ENCODE peak calls at places on chromosomes 6 and 20, in ten cellular contexts. One of them, this sample, is unnamed.

GRCh38 chr6:139406577-139407343 is 32.3 kb upstream of the CITED2 start:
- DNase-seq in stimulated activated CD4-positive, alpha-beta T cell treated with anti-CD3 and anti-CD28 coated beads, Interleukin-12 subunit alpha, Interleukin-12 subunit beta, amount 100 ng/mL, for 4 hours: no peak
- DNase-seq in GM13976: no peak
- DNase-seq in stimulated activated CD8-positive, alpha-beta memory T cell treated with anti-CD3 and anti-CD28 coated beads, Interleukin-15, amount 100 ng/mL, for 48 hours: no peak
- DNase-seq in T-cell: no peak
- DNase-seq in AG20443: no peak
- DNase-seq in brain microvascular endothelial cell: no peak
- DNase-seq in anterior cingulate cortex: no peak
- DNase-seq in activated CD4-positive, alpha-beta T cell treated with anti-CD3 and anti-CD28 coated beads, Interleukin-2, amount 50 U/mL, for 1 hour: no peak
- DNase-seq in putamen: no peak
- DNase-seq in this sample: peak

GRCh38 chr6:152173957-152174356 is 366.5 kb downstream of the ESR1 start:
- DNase-seq in AG20443: no peak
- DNase-seq in putamen: no peak
- DNase-seq in GM13976: no peak
- DNase-seq in T-cell: no peak
- DNase-seq in brain microvascular endothelial cell: no peak
- DNase-seq in activated CD4-positive, alpha-beta T cell treated with anti-CD3 and anti-CD28 coated beads, Interleukin-2, amount 50 U/mL, for 1 hour: no peak
- DNase-seq in stimulated activated CD4-positive, alpha-beta T cell treated with anti-CD3 and anti-CD28 coated beads, Interleukin-12 subunit alpha, Interleukin-12 subunit beta, amount 100 ng/mL, for 4 hours: no peak
- DNase-seq in anterior cingulate cortex: no peak
- DNase-seq in stimulated activated CD8-positive, alpha-beta memory T cell treated with anti-CD3 and anti-CD28 coated beads, Interleukin-15, amount 100 ng/mL, for 48 hours: no peak
- DNase-seq in this sample: no peak

GRCh38 chr6:43916091-43916923 is 146.3 kb downstream of the VEGFA start:
- DNase-seq in stimulated activated CD4-positive, alpha-beta T cell treated with anti-CD3 and anti-CD28 coated beads, Interleukin-12 subunit alpha, Interleukin-12 subunit beta, amount 100 ng/mL, for 4 hours: no peak
- DNase-seq in AG20443: peak
- DNase-seq in GM13976: no peak
- DNase-seq in stimulated activated CD8-positive, alpha-beta memory T cell treated with anti-CD3 and anti-CD28 coated beads, Interleukin-15, amount 100 ng/mL, for 48 hours: no peak
- DNase-seq in brain microvascular endothelial cell: no peak
- DNase-seq in activated CD4-positive, alpha-beta T cell treated with anti-CD3 and anti-CD28 coated beads, Interleukin-2, amount 50 U/mL, for 1 hour: no peak
- DNase-seq in putamen: no peak
- DNase-seq in T-cell: no peak
- DNase-seq in anterior cingulate cortex: no peak
- DNase-seq in this sample: no peak

GRCh38 chr20:36154696-36155628 is at the start of gene EPB41L1:
- DNase-seq in stimulated activated CD8-positive, alpha-beta memory T cell treated with anti-CD3 and anti-CD28 coated beads, Interleukin-15, amount 100 ng/mL, for 48 hours: no peak
- DNase-seq in AG20443: peak
- DNase-seq in stimulated activated CD4-positive, alpha-beta T cell treated with anti-CD3 and anti-CD28 coated beads, Interleukin-12 subunit alpha, Interleukin-12 subunit beta, amount 100 ng/mL, for 4 hours: no peak
- DNase-seq in GM13976: peak
- DNase-seq in anterior cingulate cortex: no peak
- DNase-seq in putamen: peak
- DNase-seq in brain microvascular endothelial cell: no peak
- DNase-seq in T-cell: peak
- DNase-seq in activated CD4-positive, alpha-beta T cell treated with anti-CD3 and anti-CD28 coated beads, Interleukin-2, amount 50 U/mL, for 1 hour: no peak
- DNase-seq in this sample: peak

GRCh38 chr6:42979523-42980177 is 669 bp upstream of the PEX6 start:
- DNase-seq in stimulated activated CD8-positive, alpha-beta memory T cell treated with anti-CD3 and anti-CD28 coated beads, Interleukin-15, amount 100 ng/mL, for 48 hours: no peak
- DNase-seq in T-cell: no peak
- DNase-seq in AG20443: peak
- DNase-seq in anterior cingulate cortex: no peak
- DNase-seq in brain microvascular endothelial cell: peak
- DNase-seq in GM13976: no peak
- DNase-seq in activated CD4-positive, alpha-beta T cell treated with anti-CD3 and anti-CD28 coated beads, Interleukin-2, amount 50 U/mL, for 1 hour: no peak
- DNase-seq in stimulated activated CD4-positive, alpha-beta T cell treated with anti-CD3 and anti-CD28 coated beads, Interleukin-12 subunit alpha, Interleukin-12 subunit beta, amount 100 ng/mL, for 4 hours: no peak
- DNase-seq in putamen: no peak
- DNase-seq in this sample: peak

GRCh38 chr20:49508435-49509199 is 26.1 kb upstream of the KCNB1 start:
- DNase-seq in GM13976: peak
- DNase-seq in brain microvascular endothelial cell: peak
- DNase-seq in putamen: peak
- DNase-seq in anterior cingulate cortex: no peak
- DNase-seq in stimulated activated CD4-positive, alpha-beta T cell treated with anti-CD3 and anti-CD28 coated beads, Interleukin-12 subunit alpha, Interleukin-12 subunit beta, amount 100 ng/mL, for 4 hours: no peak
- DNase-seq in T-cell: no peak
- DNase-seq in AG20443: peak
- DNase-seq in stimulated activated CD8-positive, alpha-beta memory T cell treated with anti-CD3 and anti-CD28 coated beads, Interleukin-15, amount 100 ng/mL, for 48 hours: no peak
- DNase-seq in activated CD4-positive, alpha-beta T cell treated with anti-CD3 and anti-CD28 coated beads, Interleukin-2, amount 50 U/mL, for 1 hour: no peak
- DNase-seq in this sample: peak

GRCh38 chr6:113995632-113996031 is 24.7 kb upstream of the HDAC2 start:
- DNase-seq in anterior cingulate cortex: no peak
- DNase-seq in brain microvascular endothelial cell: peak
- DNase-seq in AG20443: peak
- DNase-seq in T-cell: no peak
- DNase-seq in stimulated activated CD4-positive, alpha-beta T cell treated with anti-CD3 and anti-CD28 coated beads, Interleukin-12 subunit alpha, Interleukin-12 subunit beta, amount 100 ng/mL, for 4 hours: no peak
- DNase-seq in GM13976: no peak
- DNase-seq in stimulated activated CD8-positive, alpha-beta memory T cell treated with anti-CD3 and anti-CD28 coated beads, Interleukin-15, amount 100 ng/mL, for 48 hours: no peak
- DNase-seq in putamen: peak
- DNase-seq in activated CD4-positive, alpha-beta T cell treated with anti-CD3 and anti-CD28 coated beads, Interleukin-2, amount 50 U/mL, for 1 hour: no peak
- DNase-seq in this sample: peak

GRCh38 chr6:113203135-113203534 is 654.0 kb upstream of the MARCKS start:
- DNase-seq in putamen: no peak
- DNase-seq in stimulated activated CD8-positive, alpha-beta memory T cell treated with anti-CD3 and anti-CD28 coated beads, Interleukin-15, amount 100 ng/mL, for 48 hours: no peak
- DNase-seq in brain microvascular endothelial cell: no peak
- DNase-seq in stimulated activated CD4-positive, alpha-beta T cell treated with anti-CD3 and anti-CD28 coated beads, Interleukin-12 subunit alpha, Interleukin-12 subunit beta, amount 100 ng/mL, for 4 hours: no peak
- DNase-seq in activated CD4-positive, alpha-beta T cell treated with anti-CD3 and anti-CD28 coated beads, Interleukin-2, amount 50 U/mL, for 1 hour: no peak
- DNase-seq in anterior cingulate cortex: no peak
- DNase-seq in AG20443: no peak
- DNase-seq in T-cell: no peak
- DNase-seq in GM13976: no peak
- DNase-seq in this sample: peak

GRCh38 chr6:30819287-30819917 is 64.9 kb upstream of the DDR1 start:
- DNase-seq in GM13976: no peak
- DNase-seq in T-cell: no peak
- DNase-seq in brain microvascular endothelial cell: no peak
- DNase-seq in AG20443: no peak
- DNase-seq in putamen: no peak
- DNase-seq in stimulated activated CD4-positive, alpha-beta T cell treated with anti-CD3 and anti-CD28 coated beads, Interleukin-12 subunit alpha, Interleukin-12 subunit beta, amount 100 ng/mL, for 4 hours: peak
- DNase-seq in anterior cingulate cortex: no peak
- DNase-seq in stimulated activated CD8-positive, alpha-beta memory T cell treated with anti-CD3 and anti-CD28 coated beads, Interleukin-15, amount 100 ng/mL, for 48 hours: peak
- DNase-seq in activated CD4-positive, alpha-beta T cell treated with anti-CD3 and anti-CD28 coated beads, Interleukin-2, amount 50 U/mL, for 1 hour: no peak
- DNase-seq in this sample: no peak

GRCh38 chr6:30013296-30013922 is 47.7 kb upstream of the POLR1H start:
- DNase-seq in anterior cingulate cortex: no peak
- DNase-seq in stimulated activated CD8-positive, alpha-beta memory T cell treated with anti-CD3 and anti-CD28 coated beads, Interleukin-15, amount 100 ng/mL, for 48 hours: no peak
- DNase-seq in AG20443: peak
- DNase-seq in brain microvascular endothelial cell: no peak
- DNase-seq in activated CD4-positive, alpha-beta T cell treated with anti-CD3 and anti-CD28 coated beads, Interleukin-2, amount 50 U/mL, for 1 hour: peak
- DNase-seq in GM13976: peak
- DNase-seq in putamen: no peak
- DNase-seq in stimulated activated CD4-positive, alpha-beta T cell treated with anti-CD3 and anti-CD28 coated beads, Interleukin-12 subunit alpha, Interleukin-12 subunit beta, amount 100 ng/mL, for 4 hours: peak
- DNase-seq in T-cell: no peak
- DNase-seq in this sample: peak

GRCh38 chr6:126761854-126762253 is 356.6 kb upstream of the RSPO3 start:
- DNase-seq in GM13976: no peak
- DNase-seq in stimulated activated CD4-positive, alpha-beta T cell treated with anti-CD3 and anti-CD28 coated beads, Interleukin-12 subunit alpha, Interleukin-12 subunit beta, amount 100 ng/mL, for 4 hours: no peak
- DNase-seq in activated CD4-positive, alpha-beta T cell treated with anti-CD3 and anti-CD28 coated beads, Interleukin-2, amount 50 U/mL, for 1 hour: no peak
- DNase-seq in AG20443: no peak
- DNase-seq in anterior cingulate cortex: no peak
- DNase-seq in brain microvascular endothelial cell: no peak
- DNase-seq in T-cell: no peak
- DNase-seq in putamen: no peak
- DNase-seq in stimulated activated CD8-positive, alpha-beta memory T cell treated with anti-CD3 and anti-CD28 coated beads, Interleukin-15, amount 100 ng/mL, for 48 hours: no peak
- DNase-seq in this sample: no peak

GRCh38 chr6:42428326-42429041 is 23.2 kb downstream of the TRERF1 start:
- DNase-seq in AG20443: peak
- DNase-seq in stimulated activated CD4-positive, alpha-beta T cell treated with anti-CD3 and anti-CD28 coated beads, Interleukin-12 subunit alpha, Interleukin-12 subunit beta, amount 100 ng/mL, for 4 hours: peak
- DNase-seq in GM13976: peak
- DNase-seq in stimulated activated CD8-positive, alpha-beta memory T cell treated with anti-CD3 and anti-CD28 coated beads, Interleukin-15, amount 100 ng/mL, for 48 hours: no peak
- DNase-seq in brain microvascular endothelial cell: no peak
- DNase-seq in T-cell: peak
- DNase-seq in putamen: no peak
- DNase-seq in activated CD4-positive, alpha-beta T cell treated with anti-CD3 and anti-CD28 coated beads, Interleukin-2, amount 50 U/mL, for 1 hour: peak
- DNase-seq in anterior cingulate cortex: no peak
- DNase-seq in this sample: no peak

GRCh38 chr6:105898286-105898685 is 187.8 kb upstream of the PRDM1 start:
- DNase-seq in GM13976: no peak
- DNase-seq in brain microvascular endothelial cell: peak
- DNase-seq in T-cell: no peak
- DNase-seq in stimulated activated CD8-positive, alpha-beta memory T cell treated with anti-CD3 and anti-CD28 coated beads, Interleukin-15, amount 100 ng/mL, for 48 hours: no peak
- DNase-seq in AG20443: peak
- DNase-seq in stimulated activated CD4-positive, alpha-beta T cell treated with anti-CD3 and anti-CD28 coated beads, Interleukin-12 subunit alpha, Interleukin-12 subunit beta, amount 100 ng/mL, for 4 hours: no peak
- DNase-seq in activated CD4-positive, alpha-beta T cell treated with anti-CD3 and anti-CD28 coated beads, Interleukin-2, amount 50 U/mL, for 1 hour: no peak
- DNase-seq in anterior cingulate cortex: no peak
- DNase-seq in putamen: no peak
- DNase-seq in this sample: no peak

GRCh38 chr6:24323632-24324337 is 34.1 kb downstream of the DCDC2 start:
- DNase-seq in brain microvascular endothelial cell: no peak
- DNase-seq in stimulated activated CD4-positive, alpha-beta T cell treated with anti-CD3 and anti-CD28 coated beads, Interleukin-12 subunit alpha, Interleukin-12 subunit beta, amount 100 ng/mL, for 4 hours: no peak
- DNase-seq in T-cell: no peak
- DNase-seq in activated CD4-positive, alpha-beta T cell treated with anti-CD3 and anti-CD28 coated beads, Interleukin-2, amount 50 U/mL, for 1 hour: no peak
- DNase-seq in anterior cingulate cortex: no peak
- DNase-seq in AG20443: no peak
- DNase-seq in stimulated activated CD8-positive, alpha-beta memory T cell treated with anti-CD3 and anti-CD28 coated beads, Interleukin-15, amount 100 ng/mL, for 48 hours: no peak
- DNase-seq in putamen: no peak
- DNase-seq in GM13976: no peak
- DNase-seq in this sample: peak

GRCh38 chr6:43702522-43703440 is 15.2 kb upstream of the MRPS18A start:
- DNase-seq in anterior cingulate cortex: no peak
- DNase-seq in T-cell: no peak
- DNase-seq in activated CD4-positive, alpha-beta T cell treated with anti-CD3 and anti-CD28 coated beads, Interleukin-2, amount 50 U/mL, for 1 hour: no peak
- DNase-seq in stimulated activated CD4-positive, alpha-beta T cell treated with anti-CD3 and anti-CD28 coated beads, Interleukin-12 subunit alpha, Interleukin-12 subunit beta, amount 100 ng/mL, for 4 hours: no peak
- DNase-seq in GM13976: no peak
- DNase-seq in stimulated activated CD8-positive, alpha-beta memory T cell treated with anti-CD3 and anti-CD28 coated beads, Interleukin-15, amount 100 ng/mL, for 48 hours: no peak
- DNase-seq in AG20443: peak
- DNase-seq in brain microvascular endothelial cell: peak
- DNase-seq in putamen: no peak
- DNase-seq in this sample: peak

This sample was measured in left kidney.